ENCODE peak calls at places on chromosomes 4 and X, in four cellular contexts. One of them, this sample, is unnamed.

GRCh38 chr4:163693776-163694175 is 199.3 kb downstream of the TMA16 start:
- DNase-seq in mesendoderm: no peak
- DNase-seq in naive thymus-derived CD4-positive, alpha-beta T cell: no peak
- DNase-seq in heart right ventricle: no peak
- DNase-seq in this sample: no peak

GRCh38 chr4:90317785-90318184 is 190.6 kb downstream of the CCSER1 start:
- DNase-seq in mesendoderm: peak; percentile 6
- DNase-seq in heart right ventricle: no peak
- DNase-seq in naive thymus-derived CD4-positive, alpha-beta T cell: no peak
- DNase-seq in this sample: no peak

GRCh38 chrX:143476751-143477150 is 40.5 kb downstream of the SPANXN3 start:
- DNase-seq in heart right ventricle: no peak
- DNase-seq in naive thymus-derived CD4-positive, alpha-beta T cell: no peak
- DNase-seq in mesendoderm: peak; percentile 1
- DNase-seq in this sample: no peak

GRCh38 chr4:168531305-168531704 is 34.5 kb downstream of the PALLD start:
- DNase-seq in heart right ventricle: no peak
- DNase-seq in mesendoderm: no peak
- DNase-seq in naive thymus-derived CD4-positive, alpha-beta T cell: no peak
- DNase-seq in this sample: no peak

GRCh38 chr4:145755802-145756201 is 75.9 kb downstream of the C4orf51 start:
- DNase-seq in heart right ventricle: no peak
- DNase-seq in naive thymus-derived CD4-positive, alpha-beta T cell: no peak
- DNase-seq in mesendoderm: no peak
- DNase-seq in this sample: no peak

GRCh38 chrX:132101799-132102198 is 26.0 kb downstream of the FRMD7 start:
- DNase-seq in naive thymus-derived CD4-positive, alpha-beta T cell: no peak
- DNase-seq in mesendoderm: no peak
- DNase-seq in heart right ventricle: no peak
- DNase-seq in this sample: no peak

GRCh38 chr4:94068712-94069111 is 139.0 kb upstream of the SMARCAD1 start:
- DNase-seq in naive thymus-derived CD4-positive, alpha-beta T cell: no peak
- DNase-seq in mesendoderm: peak; percentile 39
- DNase-seq in heart right ventricle: no peak
- DNase-seq in this sample: no peak

GRCh38 chr4:13528823-13529129 is 15.5 kb downstream of the NKX3-2 start:
- DNase-seq in heart right ventricle: no peak
- DNase-seq in mesendoderm: no peak
- DNase-seq in naive thymus-derived CD4-positive, alpha-beta T cell: no peak
- DNase-seq in this sample: no peak

GRCh38 chr4:145722561-145722960 is 42.6 kb downstream of the C4orf51 start:
- DNase-seq in naive thymus-derived CD4-positive, alpha-beta T cell: no peak
- DNase-seq in mesendoderm: no peak
- DNase-seq in heart right ventricle: no peak
- DNase-seq in this sample: no peak

GRCh38 chr4:111454961-111455360 is 690.3 kb upstream of the FAM241A start:
- DNase-seq in mesendoderm: peak; percentile 73
- DNase-seq in heart right ventricle: no peak
- DNase-seq in naive thymus-derived CD4-positive, alpha-beta T cell: no peak
- DNase-seq in this sample: no peak

GRCh38 chr4:48015216-48015615 is 1.3 kb downstream of the CNGA1 start:
- DNase-seq in naive thymus-derived CD4-positive, alpha-beta T cell: no peak
- DNase-seq in heart right ventricle: no peak
- DNase-seq in mesendoderm: no peak
- DNase-seq in this sample: no peak

GRCh38 chr4:61924131-61924530 is 724.0 kb downstream of the ADGRL3 start:
- DNase-seq in naive thymus-derived CD4-positive, alpha-beta T cell: no peak
- DNase-seq in heart right ventricle: no peak
- DNase-seq in mesendoderm: peak; percentile 51
- DNase-seq in this sample: no peak

GRCh38 chr4:97646997-97647396 is 496.3 kb downstream of the STPG2 start:
- DNase-seq in heart right ventricle: peak; percentile 16
- DNase-seq in mesendoderm: no peak
- DNase-seq in naive thymus-derived CD4-positive, alpha-beta T cell: no peak
- DNase-seq in this sample: no peak

GRCh38 chrX:154597221-154597620 is 12.3 kb downstream of the CTAG1A start:
- DNase-seq in heart right ventricle: no peak
- DNase-seq in naive thymus-derived CD4-positive, alpha-beta T cell: no peak
- DNase-seq in mesendoderm: peak; percentile 5
- DNase-seq in this sample: no peak

GRCh38 chr4:88659061-88659889 is 38.4 kb downstream of the NAP1L5 start:
- DNase-seq in mesendoderm: peak; percentile 78
- DNase-seq in naive thymus-derived CD4-positive, alpha-beta T cell: peak; percentile 44
- DNase-seq in heart right ventricle: peak; percentile 46
- DNase-seq in this sample: no peak

GRCh38 chrX:77668391-77669237 is 117.4 kb downstream of the ATRX start:
- DNase-seq in mesendoderm: no peak
- DNase-seq in naive thymus-derived CD4-positive, alpha-beta T cell: no peak
- DNase-seq in heart right ventricle: no peak
- DNase-seq in this sample: no peak

GRCh38 chr4:40194602-40195161 is 2.1 kb upstream of the RHOH start:
- DNase-seq in mesendoderm: no peak
- DNase-seq in naive thymus-derived CD4-positive, alpha-beta T cell: peak; percentile 82
- DNase-seq in heart right ventricle: no peak
- DNase-seq in this sample: no peak

GRCh38 chrX:11531226-11531625 is 134.5 kb downstream of the ARHGAP6 start:
- DNase-seq in mesendoderm: no peak
- DNase-seq in naive thymus-derived CD4-positive, alpha-beta T cell: no peak
- DNase-seq in heart right ventricle: no peak
- DNase-seq in this sample: no peak

GRCh38 chr4:38072578-38072977 is 112.4 kb downstream of the PTTG2 start:
- DNase-seq in mesendoderm: no peak
- DNase-seq in naive thymus-derived CD4-positive, alpha-beta T cell: no peak
- DNase-seq in heart right ventricle: no peak
- DNase-seq in this sample: no peak

GRCh38 chr4:72971572-72971971 is 97.9 kb downstream of the COX18 start:
- DNase-seq in mesendoderm: no peak
- DNase-seq in naive thymus-derived CD4-positive, alpha-beta T cell: no peak
- DNase-seq in heart right ventricle: no peak
- DNase-seq in this sample: no peak

GRCh38 chrX:82320554-82320953 is 1118.7 kb downstream of the SH3BGRL start:
- DNase-seq in heart right ventricle: no peak
- DNase-seq in mesendoderm: no peak
- DNase-seq in naive thymus-derived CD4-positive, alpha-beta T cell: no peak
- DNase-seq in this sample: no peak

GRCh38 chr4:118884716-118885115 is 3.9 kb upstream of the SYNPO2 start:
- DNase-seq in heart right ventricle: no peak
- DNase-seq in naive thymus-derived CD4-positive, alpha-beta T cell: no peak
- DNase-seq in mesendoderm: no peak
- DNase-seq in this sample: no peak

GRCh38 chr4:110088670-110089069 is 109.7 kb downstream of the ELOVL6 start:
- DNase-seq in heart right ventricle: no peak
- DNase-seq in naive thymus-derived CD4-positive, alpha-beta T cell: no peak
- DNase-seq in mesendoderm: peak; percentile 85
- DNase-seq in this sample: peak; percentile 20

GRCh38 chr4:182975806-182976205 is 58.6 kb upstream of the DCTD start:
- DNase-seq in heart right ventricle: no peak
- DNase-seq in mesendoderm: no peak
- DNase-seq in naive thymus-derived CD4-positive, alpha-beta T cell: no peak
- DNase-seq in this sample: peak; percentile 33

GRCh38 chrX:119622356-119623232 is 16.4 kb upstream of the NKRF start:
- DNase-seq in mesendoderm: no peak
- DNase-seq in heart right ventricle: peak; percentile 55
- DNase-seq in naive thymus-derived CD4-positive, alpha-beta T cell: no peak
- DNase-seq in this sample: no peak

GRCh38 chrX:124211312-124211942 is 121.0 kb upstream of the TEX13D start:
- DNase-seq in heart right ventricle: no peak
- DNase-seq in mesendoderm: peak; percentile 62
- DNase-seq in naive thymus-derived CD4-positive, alpha-beta T cell: peak; percentile 60
- DNase-seq in this sample: no peak

GRCh38 chrX:123771449-123772064 is 38.7 kb upstream of the THOC2 start:
- DNase-seq in naive thymus-derived CD4-positive, alpha-beta T cell: no peak
- DNase-seq in heart right ventricle: no peak
- DNase-seq in mesendoderm: no peak
- DNase-seq in this sample: no peak

GRCh38 chr4:33890841-33891240 is 2353.5 kb downstream of the ARAP2 start:
- DNase-seq in mesendoderm: no peak
- DNase-seq in heart right ventricle: no peak
- DNase-seq in naive thymus-derived CD4-positive, alpha-beta T cell: no peak
- DNase-seq in this sample: no peak

GRCh38 chr4:69025191-69025998 is 70.9 kb upstream of the UGT2B7 start:
- DNase-seq in heart right ventricle: no peak
- DNase-seq in mesendoderm: peak; percentile 69
- DNase-seq in naive thymus-derived CD4-positive, alpha-beta T cell: no peak
- DNase-seq in this sample: no peak

GRCh38 chr4:26252349-26252748 is 68.5 kb upstream of the RBPJ start:
- DNase-seq in heart right ventricle: no peak
- DNase-seq in mesendoderm: peak; percentile 20
- DNase-seq in naive thymus-derived CD4-positive, alpha-beta T cell: no peak
- DNase-seq in this sample: no peak

GRCh38 chr4:116275006-116275405 is 810.4 kb downstream of the TRAM1L1 start:
- DNase-seq in mesendoderm: no peak
- DNase-seq in naive thymus-derived CD4-positive, alpha-beta T cell: no peak
- DNase-seq in heart right ventricle: no peak
- DNase-seq in this sample: no peak

GRCh38 chrX:6053126-6053625 is 175.5 kb downstream of the NLGN4X start:
- DNase-seq in naive thymus-derived CD4-positive, alpha-beta T cell: no peak
- DNase-seq in mesendoderm: no peak
- DNase-seq in heart right ventricle: no peak
- DNase-seq in this sample: no peak

DNA sequence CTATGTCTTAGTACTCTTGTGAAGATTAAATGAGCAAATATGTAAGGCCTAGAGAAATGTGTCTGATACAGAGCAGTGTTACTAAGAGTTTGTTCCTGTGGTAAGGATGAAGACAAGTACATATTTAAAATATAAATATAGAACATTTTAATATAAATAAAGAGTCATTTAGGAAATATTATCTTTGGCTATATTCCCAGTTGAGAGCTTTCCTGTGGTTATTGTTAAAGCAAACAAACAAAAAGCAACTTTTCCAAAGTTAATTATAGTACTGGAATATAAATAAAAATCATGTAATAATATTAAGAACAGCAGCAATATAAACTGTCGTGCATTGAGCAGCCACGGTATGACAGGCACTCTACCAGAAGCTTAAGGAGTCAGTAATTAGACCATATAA is 472.5 kb downstream of the INPP4B start:
- DNase-seq in naive thymus-derived CD4-positive, alpha-beta T cell: no peak
- DNase-seq in heart right ventricle: no peak
- DNase-seq in mesendoderm: no peak
- DNase-seq in this sample: no peak
- H3K27me3 ChIP-seq in naive thymus-derived CD4-positive, alpha-beta T cell: no peaks in the 10 kb centered on the region
- H3K27me3 ChIP-seq in heart right ventricle: no peaks in the 10 kb centered on the region
- H3K27me3 ChIP-seq in mesendoderm: no peaks in the 10 kb centered on the region
- H3K27me3 ChIP-seq in this sample: no peaks in the 10 kb centered on the region

GRCh38 chr4:7803992-7804758 is 135.5 kb downstream of the AFAP1 start:
- DNase-seq in naive thymus-derived CD4-positive, alpha-beta T cell: peak; percentile 56
- DNase-seq in mesendoderm: peak; percentile 88
- DNase-seq in heart right ventricle: peak; percentile 84
- DNase-seq in this sample: peak; percentile 45
- H3K27me3 ChIP-seq in naive thymus-derived CD4-positive, alpha-beta T cell: no peaks in the 10 kb centered on the region
- H3K27me3 ChIP-seq in mesendoderm: no peaks in the 10 kb centered on the region
- H3K27me3 ChIP-seq in heart right ventricle: no peaks in the 10 kb centered on the region
- H3K27me3 ChIP-seq in this sample: peaks cover 1% of the 10 kb centered on the region

GRCh38 chrX:115362334-115363095 is 73.0 kb downstream of the LUZP4 start:
- DNase-seq in naive thymus-derived CD4-positive, alpha-beta T cell: no peak
- DNase-seq in mesendoderm: peak; percentile 18
- DNase-seq in heart right ventricle: no peak
- DNase-seq in this sample: no peak
- H3K27me3 ChIP-seq in naive thymus-derived CD4-positive, alpha-beta T cell: no peaks in the 10 kb centered on the region
- H3K27me3 ChIP-seq in mesendoderm: no peaks in the 10 kb centered on the region
- H3K27me3 ChIP-seq in heart right ventricle: no peaks in the 10 kb centered on the region
- H3K27me3 ChIP-seq in this sample: no peaks in the 10 kb centered on the region

DNA sequence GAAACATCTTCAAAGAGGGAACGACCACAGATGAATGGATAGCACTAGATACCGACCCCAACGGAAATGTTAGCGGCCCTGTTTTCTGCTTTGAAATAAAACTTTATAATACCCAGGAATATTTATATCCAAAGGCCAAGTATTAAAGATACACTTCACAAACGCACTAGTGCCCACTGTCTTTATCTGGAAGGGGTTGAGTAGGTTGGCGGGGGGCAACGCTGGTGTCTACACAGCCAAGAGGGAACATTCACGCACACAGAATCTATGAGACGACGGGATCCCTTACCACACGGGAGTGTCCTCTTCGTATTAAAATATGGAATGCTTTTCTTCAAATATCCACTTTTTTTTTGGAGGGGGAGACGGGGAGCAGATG is 3.3 kb downstream of the HAND2 start:
- DNase-seq in heart right ventricle: no peak
- DNase-seq in mesendoderm: no peak
- DNase-seq in naive thymus-derived CD4-positive, alpha-beta T cell: no peak
- DNase-seq in this sample: no peak
- H3K27me3 ChIP-seq in heart right ventricle: peaks cover 57% of the 10 kb centered on the region
- H3K27me3 ChIP-seq in mesendoderm: peaks cover 78% of the 10 kb centered on the region
- H3K27me3 ChIP-seq in naive thymus-derived CD4-positive, alpha-beta T cell: peaks cover 9% of the 10 kb centered on the region
- H3K27me3 ChIP-seq in this sample: no peaks in the 10 kb centered on the region